ENCODE peak calls at places on chromosome X, in four cellular contexts. Z, C, J and R are unnamed samples.

GRCh38 chrX:100731441-100732281 is at the start of gene SYTL4:
- DNase-seq in Z (no peak), C (no peak), J (peak), R (no peak)

GRCh38 chrX:97622111-97622510 is 738.4 kb downstream of the RPA4 start:
- DNase-seq in Z (no peak), C (no peak), J (no peak), R (no peak)

GRCh38 chrX:103157511-103158316 is 57.2 kb upstream of the BEX4 start:
- DNase-seq in Z (no peak), C (peak), J (peak), R (no peak)

GRCh38 chrX:8879750-8880149 is 78.6 kb upstream of the FAM9A start:
- DNase-seq in Z (peak), C (peak), J (peak), R (peak)

GRCh38 chrX:64853424-64853823 is 122.8 kb downstream of the ZC4H2 start:
- DNase-seq in Z (no peak), C (no peak), J (no peak), R (no peak)

GRCh38 chrX:13015536-13016236 is 28.7 kb downstream of the FAM9C start:
- DNase-seq in Z (no peak), C (no peak), J (no peak), R (no peak)

GRCh38 chrX:123081766-123082165 is 102.3 kb upstream of the GRIA3 start:
- DNase-seq in Z (no peak), C (no peak), J (peak), R (no peak)

GRCh38 chrX:45664727-45665290 is 464.1 kb upstream of the DIPK2B start:
- DNase-seq in Z (no peak), C (no peak), J (no peak), R (no peak)

GRCh38 chrX:17441965-17442364 is 67.0 kb downstream of the NHS start:
- DNase-seq in Z (no peak), C (no peak), J (peak), R (no peak)

GRCh38 chrX:40474205-40474626 is 106.6 kb upstream of the ATP6AP2 start:
- DNase-seq in Z (no peak), C (no peak), J (no peak), R (no peak)

GRCh38 chrX:2371026-2371778 is 129.6 kb downstream of the DHRSX start:
- DNase-seq in Z (no peak), C (no peak), J (no peak), R (no peak)

GRCh38 chrX:107507093-107507743 is 57.8 kb downstream of the FRMPD3 start:
- DNase-seq in Z (no peak), C (no peak), J (no peak), R (no peak)

GRCh38 chrX:71525316-71525715 is 7.6 kb upstream of the OGT start:
- DNase-seq in Z (no peak), C (no peak), J (no peak), R (no peak)

GRCh38 chrX:136162827-136163427 is 15.6 kb downstream of the FHL1 start:
- DNase-seq in Z (peak), C (peak), J (peak), R (peak)

GRCh38 chrX:1400049-1400448 is 8.1 kb upstream of the SLC25A6 start:
- DNase-seq in Z (no peak), C (no peak), J (no peak), R (peak)

GRCh38 chrX:281166-281999 is at the start of gene PLCXD1:
- DNase-seq in Z (no peak), C (no peak), J (no peak), R (peak)